ENCODE peak calls at places on chromosome 1, in nine cellular contexts. D, M, R, I, L, G, P, Q and C are unnamed samples. For H3K27me3, the result is how much of the 10 kb centered on the place peaks cover.

GRCh38 chr1:71719330-71719729 is 563.0 kb downstream of the NEGR1 start:
- DNase-seq in D (no peak), M (no peak), R (no peak), I (no peak), G (no peak), P (no peak), Q (no peak), L (no peak), C (no peak)

GRCh38 chr1:20302093-20302471 is 11.4 kb downstream of the VWA5B1 start:
- DNase-seq in G (peak), D (no peak), P (no peak), M (no peak), R (no peak), I (peak), L (peak), Q (no peak), C (no peak)

GRCh38 chr1:159000627-159001026 is 9.1 kb upstream of the IFI16 start:
- DNase-seq in D (peak), R (no peak), I (peak), M (no peak), P (no peak), L (peak), Q (peak), G (peak), C (no peak)

GRCh38 chr1:182392045-182393028 is 747 bp upstream of the GLUL start:
- DNase-seq in G (peak), M (no peak), P (no peak), Q (no peak), L (peak), I (no peak), R (peak), D (peak), C (no peak)

GRCh38 chr1:198601936-198602889 is 36.6 kb upstream of the PTPRC start:
- DNase-seq in I (no peak), P (no peak), M (no peak), R (no peak), Q (no peak), G (no peak), L (no peak), D (no peak), C (no peak)

GRCh38 chr1:71080178-71080781 is 555 bp downstream of the ZRANB2 start:
- DNase-seq in I (peak), D (peak), M (no peak), L (no peak), R (peak), G (no peak), Q (no peak), P (peak), C (no peak)

GRCh38 chr1:115665319-115665718 is 23.5 kb downstream of the VANGL1 start:
- DNase-seq in G (peak), P (no peak), M (no peak), Q (no peak), L (no peak), I (no peak), D (no peak), R (no peak), C (no peak)

GRCh38 chr1:234941711-234942320 is 186.8 kb downstream of the TOMM20 start:
- DNase-seq in P (no peak), I (no peak), G (no peak), Q (no peak), R (no peak), L (no peak), M (no peak), D (no peak), C (no peak)

GRCh38 chr1:23019851-23020625 is 770 bp downstream of the KDM1A start:
- DNase-seq in M (no peak), I (no peak), G (peak), D (peak), P (peak), R (peak), L (peak), Q (peak), C (peak)

GRCh38 chr1:39128959-39129358 is 75.5 kb upstream of the MACF1 start:
- DNase-seq in D (peak), P (no peak), R (no peak), M (no peak), L (no peak), G (peak), I (no peak), Q (no peak), C (no peak)

GRCh38 chr1:39128126-39128525 is 76.4 kb upstream of the MACF1 start:
- DNase-seq in I (no peak), M (no peak), Q (no peak), L (no peak), D (no peak), G (no peak), R (no peak), P (no peak), C (no peak)

GRCh38 chr1:39130297-39130696 is 74.2 kb upstream of the MACF1 start:
- DNase-seq in Q (no peak), D (no peak), G (peak), M (no peak), I (no peak), R (no peak), L (no peak), P (no peak), C (no peak)

GRCh38 chr1:39129514-39129913 is 75.0 kb upstream of the MACF1 start:
- DNase-seq in G (peak), R (no peak), I (no peak), P (no peak), Q (no peak), M (no peak), D (no peak), L (no peak), C (no peak)

GRCh38 chr1:39127513-39127912 is 77.0 kb upstream of the MACF1 start:
- DNase-seq in G (no peak), L (no peak), I (no peak), P (peak), M (no peak), Q (peak), R (no peak), D (peak), C (no peak)
- H3K4me3 ChIP-seq in G (no peak), L (no peak), I (no peak), P (no peak), M (no peak), Q (no peak), R (no peak), D (no peak), C (no peak)

GRCh38 chr1:201370500-201370899 is 7.0 kb downstream of the TNNT2 start:
- DNase-seq in M (no peak), P (no peak), I (no peak), R (no peak), D (no peak), L (no peak), G (no peak), Q (no peak), C (no peak)
- H3K27me3 ChIP-seq in M (under half), P (under half), I (under half), R (under half), D (under half), L (under half), G (half or more), Q (under half), C (under half)

DNA sequence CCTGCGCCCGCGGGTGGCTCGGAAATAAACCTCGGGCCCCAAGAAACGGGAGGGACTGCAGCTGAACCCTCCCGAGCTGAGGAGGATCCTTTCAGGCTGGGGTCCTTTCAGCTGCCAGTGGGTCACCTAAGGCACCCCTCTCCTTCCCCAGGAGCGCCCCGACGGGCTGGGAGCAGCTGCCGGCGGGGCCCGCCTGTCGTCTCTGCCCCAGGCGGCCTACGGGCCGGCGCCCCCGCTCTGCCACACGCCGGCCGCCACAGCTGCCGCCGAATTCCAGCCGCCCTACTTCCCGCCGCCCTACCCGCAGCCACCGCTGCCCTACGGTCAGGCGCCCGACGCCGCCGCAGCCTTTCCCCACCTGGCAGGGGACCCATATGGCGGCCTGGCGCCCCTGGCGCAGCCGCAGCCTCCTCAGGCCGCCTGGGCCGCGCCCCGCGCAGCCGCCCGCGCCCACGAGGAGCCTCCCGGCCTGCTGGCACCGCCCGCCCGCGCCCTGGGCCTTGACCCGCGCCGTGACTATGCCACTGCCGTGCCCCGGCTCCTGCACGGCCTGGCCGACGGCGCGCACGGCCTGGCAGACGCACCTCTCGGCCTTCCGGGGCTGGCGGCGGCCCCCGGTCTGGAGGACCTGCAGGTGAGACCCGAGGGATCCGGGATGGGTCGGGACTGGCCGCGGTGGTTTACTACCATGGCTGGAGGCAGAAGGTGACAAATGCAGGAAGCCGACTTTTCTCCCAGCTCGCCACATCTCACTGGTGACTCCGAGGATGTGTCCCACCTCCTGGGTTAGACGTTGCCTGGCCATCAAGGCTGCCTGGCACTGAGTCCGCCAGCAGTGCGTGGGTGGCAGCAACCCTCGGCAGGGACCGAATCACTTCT is 901 bp downstream of the TFAP2E start:
- DNase-seq in D (no peak), I (no peak), M (no peak), L (no peak), R (no peak), P (no peak), Q (no peak), G (no peak), C (no peak)
- H3K4me3 ChIP-seq in D (peak), I (peak), M (peak), L (peak), R (peak), P (no peak), Q (no peak), G (peak), C (no peak)

DNA sequence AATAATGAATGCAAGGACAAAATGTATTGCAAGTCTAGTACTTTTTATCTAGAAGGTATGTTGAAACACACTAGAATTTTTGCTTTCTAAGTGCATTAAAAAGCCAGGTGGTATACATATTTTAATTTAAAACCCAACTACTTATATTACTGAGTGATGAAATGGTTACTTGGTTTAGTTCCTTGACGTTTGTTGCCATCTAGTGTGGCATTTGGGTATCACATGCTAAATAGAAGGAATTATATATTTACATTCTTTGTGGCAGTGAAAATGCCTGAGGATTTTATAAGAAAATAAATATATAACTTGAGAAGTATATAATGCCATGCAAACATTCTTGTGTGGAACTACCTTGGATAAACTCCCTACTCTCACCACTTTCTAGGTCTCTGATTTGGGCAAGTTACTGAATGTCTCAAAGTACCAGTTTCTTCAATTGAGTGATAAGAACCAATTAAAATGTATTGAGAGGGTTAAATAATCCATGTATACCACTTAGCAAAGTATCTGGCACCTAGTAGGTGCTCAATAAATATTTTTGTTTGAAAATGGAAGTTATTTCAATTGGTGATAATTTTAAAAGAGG is 69.6 kb downstream of the SDCCAG8 start:
- DNase-seq in M (no peak), I (no peak), G (peak), L (no peak), P (peak), Q (no peak), R (no peak), D (peak), C (no peak)
- H3K27me3 ChIP-seq in M (under half), I (under half), G (under half), L (under half), P (under half), Q (under half), R (under half), D (under half), C (under half)

DNA sequence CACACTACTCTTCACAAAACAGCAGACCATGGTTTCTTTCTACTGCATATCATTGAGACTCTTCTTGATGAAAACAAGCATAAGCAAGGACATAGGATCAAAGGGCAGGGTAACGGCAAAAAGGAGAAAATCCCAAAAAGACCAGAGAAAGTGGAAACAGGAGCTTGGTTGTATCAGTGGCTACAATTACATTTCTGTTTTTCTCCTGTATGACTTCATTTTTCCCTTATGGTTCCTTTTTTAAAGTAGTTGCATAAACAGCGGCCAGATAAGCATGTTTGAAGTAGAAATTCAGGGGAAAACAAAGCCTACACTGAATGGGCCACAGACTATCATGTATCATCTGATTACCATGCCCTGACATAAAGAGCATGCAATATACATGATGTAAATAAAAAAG is 4.6 kb downstream of the EGLN1 start:
- DNase-seq in G (no peak), R (no peak), P (no peak), L (no peak), D (no peak), Q (no peak), I (no peak), M (no peak), C (no peak)
- H3K4me3 ChIP-seq in G (peak), R (peak), P (peak), L (peak), D (no peak), Q (peak), I (peak), M (peak), C (no peak)

GRCh38 chr1:2020310-2020655 is 1.1 kb downstream of the GABRD start:
- DNase-seq in M (no peak), P (no peak), L (no peak), R (no peak), D (no peak), I (no peak), G (no peak), Q (no peak), C (no peak)

GRCh38 chr1:2019571-2020309 is 595 bp downstream of the GABRD start:
- DNase-seq in M (no peak), I (no peak), L (no peak), G (no peak), D (peak), Q (no peak), R (no peak), P (peak), C (no peak)

GRCh38 chr1:2016123-2016522 is 3.0 kb upstream of the GABRD start:
- DNase-seq in D (no peak), I (no peak), R (no peak), G (no peak), M (no peak), L (no peak), P (no peak), Q (no peak), C (no peak)

GRCh38 chr1:2019162-2019542 is at the start of gene GABRD:
- DNase-seq in I (no peak), R (peak), P (peak), M (no peak), Q (no peak), D (peak), G (no peak), L (no peak), C (no peak)

DNA sequence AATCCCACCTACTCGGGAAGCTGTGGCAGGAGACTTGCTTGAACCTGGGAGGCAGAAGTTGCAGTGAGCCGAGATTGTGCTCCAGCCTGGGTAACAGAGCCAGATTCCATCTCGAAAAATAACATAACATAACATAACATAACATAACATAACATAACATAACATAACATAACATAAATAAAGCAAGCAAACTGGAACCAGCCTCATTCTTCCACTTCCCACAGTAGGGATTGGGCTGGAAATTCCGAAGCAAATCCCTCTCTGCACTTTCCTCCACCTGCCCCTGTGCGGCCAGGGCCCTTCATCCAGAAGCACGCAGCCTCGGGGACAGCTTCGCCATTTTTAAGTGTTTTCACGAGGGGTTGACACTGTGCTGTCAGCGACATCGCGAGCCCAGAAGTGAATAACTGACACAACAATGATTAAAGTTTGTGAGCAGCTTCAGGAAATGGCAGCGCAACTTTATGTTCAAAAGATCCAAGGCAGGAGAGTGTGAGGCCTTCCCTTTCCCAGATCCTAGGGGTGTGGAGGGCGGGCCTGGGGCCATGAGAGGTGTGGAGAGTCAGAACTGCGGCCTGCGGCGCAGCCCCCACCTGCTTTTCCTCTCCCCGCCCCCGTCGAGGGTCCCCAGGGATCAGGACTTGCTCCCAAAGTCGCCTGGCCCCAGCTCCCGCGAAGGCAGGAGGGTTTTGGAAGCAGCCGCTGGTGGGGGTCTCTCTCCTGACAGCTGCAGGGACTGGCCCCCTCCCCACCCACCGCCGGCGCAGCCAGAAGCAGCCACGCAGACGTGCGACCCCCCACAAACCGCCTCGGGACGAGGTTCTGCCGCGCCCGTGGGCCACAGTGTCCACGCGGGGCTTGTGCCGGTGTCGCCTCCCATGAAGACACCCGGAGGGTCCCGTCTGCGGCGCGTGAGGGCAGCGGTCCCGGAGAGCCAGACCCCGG is 656 bp upstream of the GABRD start:
- DNase-seq in D (no peak), R (no peak), I (no peak), M (no peak), L (no peak), P (no peak), G (no peak), Q (no peak), C (no peak)
- H3K27me3 ChIP-seq in D (half or more), R (under half), I (half or more), M (under half), L (half or more), P (half or more), G (under half), Q (under half), C (under half)

GRCh38 chr1:203031467-203031866 is 5.2 kb downstream of the PPFIA4 start:
- DNase-seq in R (no peak), D (no peak), Q (no peak), P (peak), G (peak), L (no peak), M (no peak), I (no peak), C (no peak)

GRCh38 chr1:203025721-203026665 is at the start of gene PPFIA4:
- DNase-seq in Q (peak), I (peak), L (peak), M (no peak), R (peak), P (peak), D (peak), G (peak), C (peak)

GRCh38 chr1:203026666-203027663 is 674 bp downstream of the PPFIA4 start:
- DNase-seq in Q (no peak), M (no peak), D (no peak), L (peak), R (no peak), I (no peak), G (no peak), P (no peak), C (no peak)

GRCh38 chr1:203028067-203028783 is 1.9 kb downstream of the PPFIA4 start:
- DNase-seq in G (no peak), M (no peak), R (no peak), P (no peak), L (no peak), Q (no peak), I (no peak), D (peak), C (no peak)

GRCh38 chr1:203028784-203029553 is 2.7 kb downstream of the PPFIA4 start:
- DNase-seq in P (no peak), M (no peak), I (peak), G (no peak), Q (no peak), R (peak), D (no peak), L (no peak), C (no peak)
- H3K4me3 ChIP-seq in P (no peak), M (no peak), I (peak), G (no peak), Q (no peak), R (peak), D (no peak), L (no peak), C (no peak)

GRCh38 chr1:57204942-57205787 is 218.7 kb downstream of the DAB1 start:
- DNase-seq in R (no peak), P (no peak), M (no peak), G (no peak), D (no peak), I (no peak), Q (no peak), L (no peak), C (no peak)
- H3K27me3 ChIP-seq in R (under half), P (under half), M (under half), G (under half), D (under half), I (under half), Q (under half), L (under half), C (under half)

GRCh38 chr1:47417129-47418044 is 1.3 kb downstream of the FOXE3 start:
- DNase-seq in P (no peak), R (no peak), L (no peak), D (no peak), Q (no peak), M (no peak), I (no peak), G (no peak), C (no peak)

GRCh38 chr1:47418122-47418521 is 2.0 kb downstream of the FOXE3 start:
- DNase-seq in G (no peak), Q (no peak), I (no peak), P (no peak), M (no peak), R (no peak), L (no peak), D (no peak), C (no peak)

GRCh38 chr1:47415728-47416318 is at the start of gene FOXE3:
- DNase-seq in G (no peak), M (no peak), P (no peak), L (no peak), R (no peak), Q (no peak), D (no peak), I (no peak), C (no peak)

GRCh38 chr1:47418681-47419272 is 2.7 kb downstream of the FOXE3 start:
- DNase-seq in L (no peak), M (no peak), Q (no peak), I (no peak), G (no peak), P (no peak), R (no peak), D (no peak), C (no peak)

GRCh38 chr1:47416319-47417128 is 439 bp downstream of the FOXE3 start:
- DNase-seq in P (no peak), I (no peak), R (no peak), G (no peak), Q (no peak), M (no peak), L (no peak), D (no peak), C (no peak)
- H3K4me3 ChIP-seq in P (no peak), I (no peak), R (no peak), G (no peak), Q (no peak), M (peak), L (no peak), D (no peak), C (no peak)